ENCODE peak calls at places on chromosomes 1 and 21, in six cellular contexts. J is spleen; V is naive thymus-derived CD4-positive, alpha-beta T cell; X is cardiac muscle cell; H is endothelial cell of umbilical vein; K is brain microvascular endothelial cell. I is an unnamed sample. For H3K27me3, the result is how much of the 10 kb centered on the place peaks cover.

GRCh38 chr1:11176081-11176706 is 13.0 kb upstream of the ANGPTL7 start:
- DNase-seq in V (no peak), J (no peak), H (no peak), X (no peak), K (peak), I (no peak)

GRCh38 chr1:165494949-165495810 is 48.6 kb upstream of the LRRC52 start:
- DNase-seq in H (no peak), J (no peak), V (no peak), K (no peak), X (no peak), I (no peak)

GRCh38 chr1:192379536-192379935 is 62.7 kb downstream of the RGS21 start:
- DNase-seq in H (no peak), V (no peak), K (no peak), J (no peak), X (no peak), I (no peak)

GRCh38 chr1:63691672-63692425 is 82.0 kb upstream of the ROR1 start:
- DNase-seq in H (peak), J (no peak), V (no peak), X (peak), K (peak), I (no peak)

GRCh38 chr1:89287182-89288050 is 14.8 kb upstream of the GBP5 start:
- DNase-seq in K (no peak), X (no peak), H (no peak), J (no peak), V (no peak), I (no peak)

GRCh38 chr1:187933562-187934419 is 1105.0 kb downstream of the PLA2G4A start:
- DNase-seq in J (no peak), K (no peak), X (no peak), H (no peak), V (no peak), I (no peak)

GRCh38 chr1:30286241-30286983 is 437.0 kb downstream of the MATN1 start:
- DNase-seq in J (no peak), X (no peak), V (no peak), H (no peak), K (no peak), I (no peak)

GRCh38 chr1:938711-939504 is 15.2 kb downstream of the SAMD11 start:
- DNase-seq in K (no peak), X (no peak), J (no peak), H (no peak), V (no peak), I (no peak)

GRCh38 chr1:6466023-6466422 is at the start of gene TNFRSF25:
- DNase-seq in J (no peak), H (no peak), X (no peak), V (no peak), K (no peak), I (peak)

GRCh38 chr1:52723260-52723659 is 3.0 kb upstream of the ZYG11B start:
- DNase-seq in H (no peak), K (no peak), J (no peak), X (no peak), V (no peak), I (no peak)

GRCh38 chr1:52727114-52727586 is 897 bp downstream of the ZYG11B start:
- DNase-seq in X (no peak), J (no peak), K (no peak), V (no peak), H (peak), I (no peak)

GRCh38 chr1:52726265-52727113 is at the start of gene ZYG11B:
- DNase-seq in V (peak), H (peak), K (peak), X (peak), J (peak), I (peak)

GRCh38 chr1:52725903-52726264 is 369 bp upstream of the ZYG11B start:
- DNase-seq in X (no peak), K (no peak), H (no peak), J (no peak), V (no peak), I (no peak)

DNA sequence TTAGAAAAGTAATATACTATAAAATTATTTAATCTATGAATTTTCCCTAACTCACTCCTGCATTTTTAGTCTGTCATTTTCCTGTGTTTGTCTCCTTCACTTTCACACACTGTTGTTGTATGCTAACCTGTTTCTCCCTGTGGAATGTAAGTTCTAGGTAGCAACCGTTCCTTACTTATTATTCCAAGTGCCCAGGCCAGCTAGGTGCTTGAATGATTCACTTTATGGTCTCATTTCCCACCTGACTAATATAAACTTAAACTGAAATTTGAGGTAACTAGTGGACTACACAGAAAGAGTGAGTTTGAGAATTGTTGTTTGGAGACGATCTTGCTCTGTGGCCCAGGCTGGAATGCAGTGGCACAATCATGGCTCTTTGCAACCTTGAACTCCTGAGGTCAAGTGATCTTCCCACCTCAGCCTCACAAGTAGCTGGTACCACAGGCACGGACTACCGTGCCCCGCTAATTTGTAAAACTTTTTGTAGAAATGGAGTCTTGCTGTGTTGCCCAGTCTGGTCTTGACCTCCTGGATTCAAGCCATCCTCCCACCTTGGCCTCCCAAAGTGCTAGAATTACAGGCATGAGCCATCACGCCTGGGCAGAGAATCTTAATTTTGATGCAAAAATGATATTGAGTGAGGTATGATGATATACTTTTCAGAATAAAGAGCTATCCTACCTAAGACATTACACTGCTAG is 1.9 kb downstream of the ZYG11B start:
- DNase-seq in J (no peak), H (no peak), K (no peak), X (no peak), V (no peak), I (no peak)
- H3K4me3 ChIP-seq in J (peak), H (no peak), K (no peak), X (peak), V (no peak), I (no peak)

GRCh38 chr1:212946872-212947271 is 3.5 kb upstream of the VASH2 start:
- DNase-seq in X (no peak), K (no peak), V (no peak), J (no peak), H (no peak), I (no peak)
- H3K27ac ChIP-seq in X (no peak), K (no peak), V (no peak), J (no peak), H (no peak), I (no peak)

DNA sequence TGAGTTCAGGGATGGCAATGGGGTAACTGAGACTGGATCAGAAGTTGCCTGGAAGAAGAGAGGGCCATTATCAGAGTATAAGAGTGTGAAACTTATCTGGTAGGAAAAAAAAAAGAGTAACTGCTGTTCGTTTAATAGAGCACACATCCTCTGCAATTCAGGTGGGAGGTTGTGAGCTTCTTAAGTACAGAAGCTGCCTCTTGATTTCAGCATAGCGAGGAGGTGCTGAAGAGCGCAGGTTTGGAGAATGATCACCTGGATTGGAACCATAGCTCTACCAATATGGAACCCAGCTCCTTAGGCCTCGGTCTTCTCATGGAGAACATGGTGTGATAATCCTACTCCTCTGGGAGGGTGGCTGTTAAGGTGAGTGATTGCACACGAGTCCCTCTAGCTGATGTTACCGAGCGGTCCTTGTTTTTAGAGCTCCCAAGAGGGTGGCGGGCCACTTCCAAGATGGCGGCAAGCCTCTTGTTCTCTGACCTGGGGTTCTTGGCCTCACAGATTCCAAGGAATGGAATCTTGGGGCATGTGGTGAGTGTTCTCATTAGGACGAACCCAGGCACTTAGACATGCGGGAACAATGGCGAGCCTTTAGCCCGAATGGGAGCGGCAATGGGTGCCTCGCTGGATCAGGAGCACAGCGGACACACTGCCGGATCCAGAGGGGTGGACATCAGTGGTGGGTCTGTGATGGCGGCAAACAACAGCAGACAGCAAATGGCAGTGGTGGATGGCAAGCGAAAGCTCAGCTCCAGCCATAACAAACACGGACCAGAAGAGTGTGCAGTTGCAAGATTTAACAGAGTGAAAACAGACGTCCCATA is 3.3 kb upstream of the MX1 start:
- DNase-seq in X (no peak), H (no peak), K (no peak), J (no peak), V (no peak), I (no peak)
- H3K27me3 ChIP-seq in X (half or more), H (under half), K (under half), J (under half), V (under half), I (under half)

DNA sequence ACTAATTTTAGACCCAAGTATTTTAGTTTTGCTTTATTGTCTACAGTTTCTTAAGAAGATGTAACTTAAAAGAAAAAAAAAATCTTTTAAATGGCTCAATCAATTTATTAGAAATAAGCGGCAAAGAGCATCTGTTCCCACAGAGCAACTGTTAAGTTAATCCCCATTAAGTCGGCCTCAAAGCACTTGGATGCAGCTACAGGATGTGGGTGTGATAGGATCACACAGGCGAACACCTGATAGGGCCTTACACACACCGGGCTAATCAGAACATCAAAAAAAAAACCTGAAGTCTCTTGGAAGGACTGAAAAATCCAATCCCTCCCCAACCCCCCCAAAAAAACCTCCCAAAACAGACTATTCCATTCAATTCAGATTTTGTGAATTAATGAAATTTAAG is 23.0 kb downstream of the APP start:
- DNase-seq in J (no peak), H (no peak), V (no peak), K (no peak), X (no peak), I (no peak)
- H3K4me3 ChIP-seq in J (no peak), H (no peak), V (no peak), K (no peak), X (no peak), I (no peak)

GRCh38 chr1:172172267-172172880 is 248.1 kb upstream of the C1orf105 start:
- DNase-seq in X (peak), V (no peak), H (no peak), K (peak), J (no peak), I (no peak)

GRCh38 chr1:172163479-172164215 is 256.8 kb upstream of the C1orf105 start:
- DNase-seq in H (no peak), J (no peak), X (peak), K (peak), V (no peak), I (no peak)

GRCh38 chr1:172167801-172168596 is 252.5 kb upstream of the C1orf105 start:
- DNase-seq in X (peak), K (peak), H (no peak), V (no peak), J (no peak), I (no peak)

GRCh38 chr1:172165403-172165802 is 255.1 kb upstream of the C1orf105 start:
- DNase-seq in H (no peak), V (no peak), X (no peak), K (no peak), J (no peak), I (no peak)

GRCh38 chr1:172168597-172168872 is 251.9 kb upstream of the C1orf105 start:
- DNase-seq in J (no peak), X (no peak), H (no peak), V (no peak), K (no peak), I (no peak)
- H3K27ac ChIP-seq in J (no peak), X (peak), H (no peak), V (no peak), K (no peak), I (no peak)

GRCh38 chr1:18661404-18662285 is 31.0 kb downstream of the PAX7 start:
- DNase-seq in V (no peak), X (no peak), J (no peak), H (no peak), K (no peak), I (no peak)
- H3K27me3 ChIP-seq in V (under half), X (half or more), J (under half), H (under half), K (under half), I (under half)

GRCh38 chr1:154870734-154871133 is 653 bp upstream of the KCNN3 start:
- DNase-seq in K (no peak), J (no peak), X (no peak), V (no peak), H (no peak), I (no peak)
- H3K4me3 ChIP-seq in K (no peak), J (peak), X (no peak), V (no peak), H (no peak), I (no peak)

GRCh38 chr1:3071507-3072177 is 2.6 kb downstream of the PRDM16 start:
- DNase-seq in V (no peak), K (no peak), J (peak), H (no peak), X (no peak), I (no peak)

GRCh38 chr1:3070654-3071506 is 1.9 kb downstream of the PRDM16 start:
- DNase-seq in X (peak), H (no peak), J (peak), V (no peak), K (no peak), I (no peak)

GRCh38 chr1:3068400-3069361 is at the start of gene PRDM16:
- DNase-seq in V (no peak), J (peak), X (peak), H (no peak), K (peak), I (no peak)

GRCh38 chr1:3069491-3070303 is 694 bp downstream of the PRDM16 start:
- DNase-seq in K (peak), J (peak), X (peak), H (peak), V (no peak), I (no peak)

DNA sequence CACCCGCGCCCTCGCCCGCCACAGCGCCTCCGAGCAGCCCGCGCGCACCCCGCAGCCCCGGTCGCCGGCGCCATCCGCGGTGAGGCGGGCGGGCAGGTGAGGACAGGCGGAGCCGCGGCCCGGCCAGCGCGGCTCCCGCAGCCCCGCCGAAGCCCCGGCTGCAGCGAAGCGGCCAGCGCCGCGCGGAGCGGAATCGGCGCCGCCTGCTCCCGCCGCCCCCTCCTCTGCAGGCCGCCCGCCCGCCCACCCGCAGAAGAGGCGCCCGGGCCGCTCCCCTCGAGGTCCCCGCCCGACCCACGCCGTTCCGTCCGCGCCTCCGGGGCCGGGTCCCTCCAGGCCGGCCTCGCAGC is 1.3 kb downstream of the PRDM16 start:
- DNase-seq in H (no peak), V (no peak), X (no peak), K (no peak), J (no peak), I (no peak)
- H3K27ac ChIP-seq in H (no peak), V (no peak), X (peak), K (no peak), J (no peak), I (no peak)

I was measured in effector memory CD4-positive, alpha-beta T cell.